ENCODE peak calls at places on chromosomes 11 and 22, in eight cellular contexts. P is small intestine, Z is BJ, E is nephron progenitor cell, X is ELF-1, K is T-helper 9 cell, O is A172, S is Right ventricle myocardium superior. B is an unnamed sample.

GRCh38 chr22:37179622-37180420 is 8.2 kb downstream of the C1QTNF6 start:
- DNase-seq in P (peak), Z (no peak), E (no peak), X (no peak), K (no peak), O (no peak), S (no peak), B (no peak)

GRCh38 chr11:33747969-33748368 is 11.7 kb upstream of the CD59 start:
- DNase-seq in P (no peak), Z (no peak), E (no peak), X (no peak), K (no peak), O (no peak), S (no peak), B (no peak)

GRCh38 chr11:125332821-125333220 is 163.2 kb downstream of the FEZ1 start:
- DNase-seq in P (no peak), Z (no peak), E (no peak), X (no peak), K (no peak), O (no peak), S (no peak), B (no peak)

GRCh38 chr22:42780070-42780540 is 59.4 kb upstream of the A4GALT start:
- DNase-seq in P (peak), Z (peak), E (peak), X (peak), K (peak), O (peak), S (no peak), B (peak)

GRCh38 chr11:77672276-77672675 is 34.7 kb upstream of the CLNS1A start:
- DNase-seq in P (peak), Z (peak), E (no peak), X (no peak), K (no peak), O (peak), S (no peak), B (no peak)

GRCh38 chr22:48236261-48236660 is 1473.8 kb downstream of the TBC1D22A start:
- DNase-seq in P (no peak), Z (no peak), E (no peak), X (no peak), K (no peak), O (no peak), S (no peak), B (peak)

GRCh38 chr11:12606597-12606996 is 67.6 kb upstream of the TEAD1 start:
- DNase-seq in P (no peak), Z (peak), E (no peak), X (no peak), K (no peak), O (peak), S (no peak), B (no peak)

GRCh38 chr11:18981897-18982296 is 42.7 kb upstream of the MRGPRX1 start:
- DNase-seq in P (no peak), Z (no peak), E (no peak), X (no peak), K (no peak), O (no peak), S (no peak), B (no peak)

GRCh38 chr11:42161886-42162285 is 702.4 kb upstream of the LRRC4C start:
- DNase-seq in P (no peak), Z (peak), E (no peak), X (no peak), K (no peak), O (no peak), S (no peak), B (no peak)

GRCh38 chr11:116033931-116034553 is 529.8 kb upstream of the CADM1 start:
- DNase-seq in P (no peak), Z (no peak), E (no peak), X (no peak), K (no peak), O (no peak), S (no peak), B (no peak)

GRCh38 chr11:64356498-64357411 is 2.2 kb upstream of the RPS6KA4 start:
- DNase-seq in P (no peak), Z (no peak), E (peak), X (peak), K (no peak), O (peak), S (no peak), B (no peak)

GRCh38 chr11:112784323-112785073 is 176.7 kb upstream of the NCAM1 start:
- DNase-seq in P (no peak), Z (no peak), E (peak), X (peak), K (no peak), O (peak), S (peak), B (no peak)

GRCh38 chr11:34512810-34513673 is 552 bp downstream of the ELF5 start:
- DNase-seq in P (peak), Z (no peak), E (peak), X (peak), K (peak), O (peak), S (peak), B (no peak)

GRCh38 chr11:2977113-2977512 is 15.0 kb downstream of the NAP1L4 start:
- DNase-seq in P (no peak), Z (no peak), E (no peak), X (no peak), K (no peak), O (no peak), S (no peak), B (no peak)

GRCh38 chr11:13875643-13876042 is 86.9 kb upstream of the SPON1 start:
- DNase-seq in P (no peak), Z (no peak), E (peak), X (peak), K (no peak), O (no peak), S (no peak), B (no peak)

GRCh38 chr11:125253795-125254525 is 89.4 kb downstream of the PKNOX2 start:
- DNase-seq in P (no peak), Z (no peak), E (no peak), X (no peak), K (no peak), O (no peak), S (no peak), B (no peak)

GRCh38 chr11:123238297-123238696 is 43.2 kb upstream of the CLMP start:
- DNase-seq in P (peak), Z (no peak), E (no peak), X (no peak), K (no peak), O (no peak), S (peak), B (no peak)

GRCh38 chr11:62770778-62771143 is 435 bp upstream of the TAF6L start:
- DNase-seq in P (no peak), Z (no peak), E (peak), X (no peak), K (no peak), O (no peak), S (no peak), B (peak)

GRCh38 chr11:17846852-17847453 is 112.4 kb downstream of the KCNC1 start:
- DNase-seq in P (no peak), Z (no peak), E (peak), X (peak), K (no peak), O (peak), S (no peak), B (peak)

GRCh38 chr22:37994049-37994448 is 9.7 kb upstream of the SOX10 start:
- DNase-seq in P (no peak), Z (no peak), E (no peak), X (no peak), K (no peak), O (no peak), S (no peak), B (no peak)

GRCh38 chr11:2385156-2386151 is 8.3 kb downstream of the CD81 start:
- DNase-seq in P (no peak), Z (no peak), E (no peak), X (no peak), K (no peak), O (no peak), S (no peak), B (no peak)

GRCh38 chr22:23401111-23401909 is 178.8 kb downstream of the IGLL1 start:
- DNase-seq in P (no peak), Z (peak), E (no peak), X (peak), K (no peak), O (peak), S (no peak), B (no peak)

B was measured in cerebellar nuclear complex.